ENCODE peak calls at places on chromosomes 13 and 19, in seven cellular contexts. One of them, this sample, is unnamed.

GRCh38 chr13:85148009-85148408 is 651.2 kb downstream of the SLITRK6 start:
- DNase-seq in fibroblast of villous mesenchyme: no peak
- DNase-seq in tibial nerve: no peak
- DNase-seq in cardiac fibroblast: peak; percentile 3
- DNase-seq in astrocyte of the cerebellum: peak; percentile 24
- DNase-seq in right lobe of liver: no peak
- DNase-seq in progenitor cell of endocrine pancreas: no peak
- DNase-seq in this sample: no peak

GRCh38 chr13:21051675-21052074 is 9.7 kb downstream of the LATS2 start:
- DNase-seq in right lobe of liver: no peak
- DNase-seq in tibial nerve: no peak
- DNase-seq in astrocyte of the cerebellum: no peak
- DNase-seq in cardiac fibroblast: no peak
- DNase-seq in fibroblast of villous mesenchyme: no peak
- DNase-seq in progenitor cell of endocrine pancreas: no peak
- DNase-seq in this sample: no peak

GRCh38 chr19:5345895-5346386 is 5.3 kb upstream of the PTPRS start:
- DNase-seq in astrocyte of the cerebellum: peak; percentile 39
- DNase-seq in fibroblast of villous mesenchyme: peak; percentile 40
- DNase-seq in cardiac fibroblast: peak; percentile 67
- DNase-seq in progenitor cell of endocrine pancreas: no peak
- DNase-seq in tibial nerve: no peak
- DNase-seq in right lobe of liver: no peak
- DNase-seq in this sample: no peak

GRCh38 chr19:5213667-5214066 is 126.9 kb downstream of the PTPRS start:
- DNase-seq in astrocyte of the cerebellum: no peak
- DNase-seq in right lobe of liver: no peak
- DNase-seq in tibial nerve: no peak
- DNase-seq in fibroblast of villous mesenchyme: no peak
- DNase-seq in progenitor cell of endocrine pancreas: no peak
- DNase-seq in cardiac fibroblast: no peak
- DNase-seq in this sample: no peak

GRCh38 chr19:4971816-4972495 is 3.0 kb downstream of the KDM4B start:
- DNase-seq in right lobe of liver: peak; percentile 57
- DNase-seq in progenitor cell of endocrine pancreas: no peak
- DNase-seq in tibial nerve: no peak
- DNase-seq in fibroblast of villous mesenchyme: no peak
- DNase-seq in astrocyte of the cerebellum: no peak
- DNase-seq in cardiac fibroblast: no peak
- DNase-seq in this sample: no peak

GRCh38 chr19:42060117-42060516 is 9.9 kb downstream of the GRIK5 start:
- DNase-seq in progenitor cell of endocrine pancreas: no peak
- DNase-seq in cardiac fibroblast: no peak
- DNase-seq in tibial nerve: no peak
- DNase-seq in right lobe of liver: no peak
- DNase-seq in fibroblast of villous mesenchyme: no peak
- DNase-seq in astrocyte of the cerebellum: no peak
- DNase-seq in this sample: no peak

GRCh38 chr19:30604657-30605056 is 232.5 kb downstream of the ZNF536 start:
- DNase-seq in progenitor cell of endocrine pancreas: no peak
- DNase-seq in cardiac fibroblast: no peak
- DNase-seq in fibroblast of villous mesenchyme: no peak
- DNase-seq in astrocyte of the cerebellum: no peak
- DNase-seq in tibial nerve: no peak
- DNase-seq in right lobe of liver: no peak
- DNase-seq in this sample: no peak

GRCh38 chr13:62250501-62251175 is 835.0 kb upstream of the PCDH20 start:
- DNase-seq in fibroblast of villous mesenchyme: no peak
- DNase-seq in progenitor cell of endocrine pancreas: no peak
- DNase-seq in right lobe of liver: no peak
- DNase-seq in cardiac fibroblast: peak; percentile 2
- DNase-seq in astrocyte of the cerebellum: no peak
- DNase-seq in tibial nerve: no peak
- DNase-seq in this sample: no peak

GRCh38 chr19:7862413-7862951 is 11.7 kb downstream of the PRR36 start:
- DNase-seq in fibroblast of villous mesenchyme: peak; percentile 22
- DNase-seq in right lobe of liver: peak; percentile 79
- DNase-seq in astrocyte of the cerebellum: peak; percentile 8
- DNase-seq in cardiac fibroblast: peak; percentile 75
- DNase-seq in progenitor cell of endocrine pancreas: peak; percentile 90
- DNase-seq in tibial nerve: no peak
- DNase-seq in this sample: peak; percentile 89

GRCh38 chr13:41384749-41385503 is 72.4 kb upstream of the RGCC start:
- DNase-seq in tibial nerve: no peak
- DNase-seq in fibroblast of villous mesenchyme: no peak
- DNase-seq in astrocyte of the cerebellum: no peak
- DNase-seq in cardiac fibroblast: peak; percentile 34
- DNase-seq in progenitor cell of endocrine pancreas: no peak
- DNase-seq in right lobe of liver: no peak
- DNase-seq in this sample: no peak

GRCh38 chr19:4557186-4557970 is 2.1 kb downstream of the SEMA6B start:
- DNase-seq in progenitor cell of endocrine pancreas: no peak
- DNase-seq in right lobe of liver: no peak
- DNase-seq in tibial nerve: no peak
- DNase-seq in fibroblast of villous mesenchyme: no peak
- DNase-seq in astrocyte of the cerebellum: no peak
- DNase-seq in cardiac fibroblast: no peak
- DNase-seq in this sample: no peak

GRCh38 chr13:82815791-82816190 is 1066.5 kb downstream of the SLITRK1 start:
- DNase-seq in right lobe of liver: no peak
- DNase-seq in astrocyte of the cerebellum: no peak
- DNase-seq in cardiac fibroblast: no peak
- DNase-seq in fibroblast of villous mesenchyme: no peak
- DNase-seq in progenitor cell of endocrine pancreas: no peak
- DNase-seq in tibial nerve: no peak
- DNase-seq in this sample: no peak

GRCh38 chr19:3969435-3970312 is 1.2 kb downstream of the DAPK3 start:
- DNase-seq in cardiac fibroblast: peak; percentile 79
- DNase-seq in right lobe of liver: no peak
- DNase-seq in astrocyte of the cerebellum: peak; percentile 81
- DNase-seq in tibial nerve: no peak
- DNase-seq in fibroblast of villous mesenchyme: peak; percentile 75
- DNase-seq in progenitor cell of endocrine pancreas: peak; percentile 18
- DNase-seq in this sample: no peak

GRCh38 chr19:8340341-8341096 is 2.5 kb downstream of the KANK3 start:
- DNase-seq in cardiac fibroblast: peak; percentile 63
- DNase-seq in tibial nerve: no peak
- DNase-seq in progenitor cell of endocrine pancreas: no peak
- DNase-seq in right lobe of liver: peak; percentile 64
- DNase-seq in fibroblast of villous mesenchyme: peak; percentile 96
- DNase-seq in astrocyte of the cerebellum: no peak
- DNase-seq in this sample: no peak

GRCh38 chr19:18091217-18091608 is 4.5 kb upstream of the IL12RB1 start:
- DNase-seq in right lobe of liver: peak; percentile 82
- DNase-seq in cardiac fibroblast: no peak
- DNase-seq in fibroblast of villous mesenchyme: no peak
- DNase-seq in astrocyte of the cerebellum: no peak
- DNase-seq in progenitor cell of endocrine pancreas: no peak
- DNase-seq in tibial nerve: no peak
- DNase-seq in this sample: no peak

GRCh38 chr13:40221460-40222201 is 444.8 kb downstream of the FOXO1 start:
- DNase-seq in cardiac fibroblast: peak; percentile 81
- DNase-seq in astrocyte of the cerebellum: peak; percentile 13
- DNase-seq in fibroblast of villous mesenchyme: peak; percentile 94
- DNase-seq in progenitor cell of endocrine pancreas: no peak
- DNase-seq in right lobe of liver: no peak
- DNase-seq in tibial nerve: no peak
- DNase-seq in this sample: no peak

GRCh38 chr13:67069117-67069767 is 160.9 kb downstream of the PCDH9 start:
- DNase-seq in fibroblast of villous mesenchyme: no peak
- DNase-seq in astrocyte of the cerebellum: no peak
- DNase-seq in cardiac fibroblast: peak; percentile 10
- DNase-seq in tibial nerve: no peak
- DNase-seq in right lobe of liver: no peak
- DNase-seq in progenitor cell of endocrine pancreas: no peak
- DNase-seq in this sample: no peak

GRCh38 chr19:19444694-19445155 is 39.2 kb downstream of the GATAD2A start:
- DNase-seq in cardiac fibroblast: peak; percentile 61
- DNase-seq in tibial nerve: no peak
- DNase-seq in progenitor cell of endocrine pancreas: no peak
- DNase-seq in astrocyte of the cerebellum: no peak
- DNase-seq in right lobe of liver: no peak
- DNase-seq in fibroblast of villous mesenchyme: peak; percentile 43
- DNase-seq in this sample: no peak

DNA sequence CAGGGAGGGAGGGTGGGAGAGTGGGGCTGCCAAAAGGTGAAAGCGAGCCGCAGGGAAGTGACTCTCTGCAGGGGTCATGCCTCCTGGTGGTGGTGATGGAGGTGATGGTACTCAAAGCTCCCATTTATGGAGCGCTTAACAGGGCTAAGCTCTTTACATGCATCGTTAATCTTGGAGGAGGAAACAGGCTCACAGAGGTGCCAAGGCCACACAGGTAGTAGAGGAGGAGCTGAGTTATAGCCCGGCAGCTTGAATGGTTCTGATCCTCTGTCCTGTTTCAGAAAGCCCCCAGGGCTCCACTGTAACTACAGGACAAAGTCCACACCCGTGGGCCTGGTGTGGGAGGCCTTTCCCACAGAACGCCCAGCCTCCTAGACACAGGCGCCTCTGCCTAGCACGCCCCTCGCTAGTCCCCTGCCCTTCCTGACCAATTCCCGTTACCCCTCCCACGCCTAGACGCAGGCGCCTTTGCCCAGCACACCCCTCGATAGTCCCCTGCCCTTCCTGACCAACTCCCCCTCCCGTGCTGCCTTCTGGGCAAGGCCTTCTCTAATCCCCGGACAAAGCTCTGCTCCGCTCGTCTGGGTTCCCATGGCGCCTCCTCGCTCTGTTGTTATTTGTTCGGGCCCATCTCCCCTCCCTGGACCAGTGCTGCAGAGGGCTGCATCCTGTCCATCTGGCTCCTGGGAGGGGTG is 10.8 kb downstream of the PPP1R37 start:
- DNase-seq in cardiac fibroblast: no peak
- DNase-seq in progenitor cell of endocrine pancreas: no peak
- DNase-seq in fibroblast of villous mesenchyme: no peak
- DNase-seq in right lobe of liver: no peak
- DNase-seq in tibial nerve: no peak
- DNase-seq in astrocyte of the cerebellum: no peak
- DNase-seq in this sample: no peak
- TF ChIP-seq CTCF in cardiac fibroblast: peak; percentile 4
- TF ChIP-seq CTCF in progenitor cell of endocrine pancreas: peak; percentile 38
- TF ChIP-seq CTCF in fibroblast of villous mesenchyme: no peak
- TF ChIP-seq CTCF in right lobe of liver: no peak
- TF ChIP-seq CTCF in tibial nerve: no peak
- TF ChIP-seq CTCF in astrocyte of the cerebellum: no peak
- TF ChIP-seq CTCF in this sample: no peak

GRCh38 chr19:461664-462551 is 1.1 kb upstream of the SHC2 start:
- DNase-seq in tibial nerve: no peak
- DNase-seq in right lobe of liver: peak; percentile 91
- DNase-seq in progenitor cell of endocrine pancreas: peak; percentile 79
- DNase-seq in fibroblast of villous mesenchyme: no peak
- DNase-seq in cardiac fibroblast: no peak
- DNase-seq in astrocyte of the cerebellum: no peak
- DNase-seq in this sample: no peak

GRCh38 chr19:458091-459042 is 2.5 kb downstream of the SHC2 start:
- DNase-seq in cardiac fibroblast: no peak
- DNase-seq in tibial nerve: no peak
- DNase-seq in right lobe of liver: no peak
- DNase-seq in fibroblast of villous mesenchyme: no peak
- DNase-seq in astrocyte of the cerebellum: no peak
- DNase-seq in progenitor cell of endocrine pancreas: no peak
- DNase-seq in this sample: no peak

GRCh38 chr19:457636-458035 is 3.2 kb downstream of the SHC2 start:
- DNase-seq in astrocyte of the cerebellum: no peak
- DNase-seq in right lobe of liver: no peak
- DNase-seq in cardiac fibroblast: no peak
- DNase-seq in progenitor cell of endocrine pancreas: no peak
- DNase-seq in fibroblast of villous mesenchyme: no peak
- DNase-seq in tibial nerve: no peak
- DNase-seq in this sample: no peak

GRCh38 chr19:460877-461609 is at the start of gene SHC2:
- DNase-seq in astrocyte of the cerebellum: no peak
- DNase-seq in tibial nerve: no peak
- DNase-seq in right lobe of liver: no peak
- DNase-seq in cardiac fibroblast: no peak
- DNase-seq in fibroblast of villous mesenchyme: no peak
- DNase-seq in progenitor cell of endocrine pancreas: peak; percentile 53
- DNase-seq in this sample: no peak

GRCh38 chr19:459724-460511 is 915 bp downstream of the SHC2 start:
- DNase-seq in cardiac fibroblast: peak; percentile 20
- DNase-seq in progenitor cell of endocrine pancreas: peak; percentile 75
- DNase-seq in right lobe of liver: peak; percentile 82
- DNase-seq in fibroblast of villous mesenchyme: peak; percentile 62
- DNase-seq in astrocyte of the cerebellum: no peak
- DNase-seq in tibial nerve: peak; percentile 43
- DNase-seq in this sample: peak; percentile 78
- TF ChIP-seq CTCF in cardiac fibroblast: no peak
- TF ChIP-seq CTCF in progenitor cell of endocrine pancreas: no peak
- TF ChIP-seq CTCF in right lobe of liver: no peak
- TF ChIP-seq CTCF in fibroblast of villous mesenchyme: no peak
- TF ChIP-seq CTCF in astrocyte of the cerebellum: no peak
- TF ChIP-seq CTCF in tibial nerve: no peak
- TF ChIP-seq CTCF in this sample: no peak

GRCh38 chr19:47225746-47226425 is 5.1 kb downstream of the BBC3 start:
- DNase-seq in tibial nerve: peak; percentile 79
- DNase-seq in cardiac fibroblast: peak; percentile 93
- DNase-seq in fibroblast of villous mesenchyme: peak; percentile 88
- DNase-seq in right lobe of liver: peak; percentile 93
- DNase-seq in progenitor cell of endocrine pancreas: peak; percentile 86
- DNase-seq in astrocyte of the cerebellum: peak; percentile 68
- DNase-seq in this sample: peak; percentile 92

GRCh38 chr19:47228168-47228936 is 2.6 kb downstream of the BBC3 start:
- DNase-seq in astrocyte of the cerebellum: no peak
- DNase-seq in right lobe of liver: peak; percentile 65
- DNase-seq in progenitor cell of endocrine pancreas: peak; percentile 31
- DNase-seq in tibial nerve: no peak
- DNase-seq in fibroblast of villous mesenchyme: peak; percentile 30
- DNase-seq in cardiac fibroblast: peak; percentile 23
- DNase-seq in this sample: peak; percentile 50

GRCh38 chr19:47228937-47229673 is 1.9 kb downstream of the BBC3 start:
- DNase-seq in right lobe of liver: no peak
- DNase-seq in astrocyte of the cerebellum: no peak
- DNase-seq in progenitor cell of endocrine pancreas: no peak
- DNase-seq in cardiac fibroblast: peak; percentile 33
- DNase-seq in fibroblast of villous mesenchyme: peak; percentile 51
- DNase-seq in tibial nerve: no peak
- DNase-seq in this sample: no peak

GRCh38 chr19:47227347-47228167 is 3.4 kb downstream of the BBC3 start:
- DNase-seq in cardiac fibroblast: peak; percentile 98
- DNase-seq in progenitor cell of endocrine pancreas: peak; percentile 59
- DNase-seq in right lobe of liver: peak; percentile 86
- DNase-seq in fibroblast of villous mesenchyme: peak; percentile 98
- DNase-seq in tibial nerve: peak; percentile 79
- DNase-seq in astrocyte of the cerebellum: peak; percentile 62
- DNase-seq in this sample: no peak

GRCh38 chr19:47226426-47227346 is 4.3 kb downstream of the BBC3 start:
- DNase-seq in astrocyte of the cerebellum: no peak
- DNase-seq in cardiac fibroblast: peak; percentile 83
- DNase-seq in fibroblast of villous mesenchyme: peak; percentile 83
- DNase-seq in tibial nerve: peak; percentile 72
- DNase-seq in right lobe of liver: peak; percentile 95
- DNase-seq in progenitor cell of endocrine pancreas: no peak
- DNase-seq in this sample: no peak
- TF ChIP-seq CTCF in astrocyte of the cerebellum: no peak
- TF ChIP-seq CTCF in cardiac fibroblast: no peak
- TF ChIP-seq CTCF in fibroblast of villous mesenchyme: no peak
- TF ChIP-seq CTCF in tibial nerve: no peak
- TF ChIP-seq CTCF in right lobe of liver: peak; percentile 26
- TF ChIP-seq CTCF in progenitor cell of endocrine pancreas: no peak
- TF ChIP-seq CTCF in this sample: no peak

GRCh38 chr19:48069435-48069834 is 25.6 kb upstream of the CABP5 start:
- DNase-seq in cardiac fibroblast: no peak
- DNase-seq in right lobe of liver: no peak
- DNase-seq in astrocyte of the cerebellum: no peak
- DNase-seq in progenitor cell of endocrine pancreas: no peak
- DNase-seq in fibroblast of villous mesenchyme: no peak
- DNase-seq in tibial nerve: no peak
- DNase-seq in this sample: no peak
- TF ChIP-seq CTCF in cardiac fibroblast: no peak
- TF ChIP-seq CTCF in right lobe of liver: no peak
- TF ChIP-seq CTCF in astrocyte of the cerebellum: no peak
- TF ChIP-seq CTCF in progenitor cell of endocrine pancreas: peak; percentile 14
- TF ChIP-seq CTCF in fibroblast of villous mesenchyme: no peak
- TF ChIP-seq CTCF in tibial nerve: no peak
- TF ChIP-seq CTCF in this sample: no peak